ENCODE peak calls at places on chromosomes 12 and 14, in nine cellular contexts. B is neural progenitor cell, Q is A549, H is left ventricle myocardium inferior, X is PC-9, Y is cardiac muscle cell, O is lower lobe of right lung, P is endodermal cell, M is pancreas. W is an unnamed sample.

GRCh38 chr12:116210131-116210530 is 67.4 kb downstream of the MED13L start:
- DNase-seq in Q (no peak), Y (no peak), P (no peak), X (no peak), H (no peak), B (no peak), O (no peak), M (no peak), W (no peak)

GRCh38 chr12:66984962-66985361 is 284.2 kb upstream of the CAND1 start:
- DNase-seq in P (no peak), B (no peak), X (peak), O (no peak), H (no peak), Y (no peak), Q (no peak), M (peak), W (no peak)

GRCh38 chr14:73829526-73830431 is 21.9 kb upstream of the PTGR2 start:
- DNase-seq in B (no peak), Y (no peak), M (no peak), O (no peak), Q (peak), H (no peak), X (peak), P (no peak), W (peak)

GRCh38 chr14:23729720-23730387 is 93.7 kb downstream of the DHRS2 start:
- DNase-seq in P (peak), O (no peak), M (no peak), Y (no peak), Q (peak), B (no peak), H (no peak), X (no peak), W (no peak)

GRCh38 chr12:85155791-85156190 is 119.6 kb downstream of the LRRIQ1 start:
- DNase-seq in M (no peak), B (peak), X (no peak), H (no peak), Y (peak), P (no peak), Q (peak), O (no peak), W (peak)

GRCh38 chr12:203462-204260 is 10.3 kb downstream of the SLC6A12 start:
- DNase-seq in H (peak), Q (peak), P (peak), O (no peak), B (peak), X (no peak), Y (peak), M (no peak), W (no peak)

GRCh38 chr12:116352315-116352835 is 74.9 kb upstream of the MED13L start:
- DNase-seq in Q (no peak), Y (no peak), P (no peak), B (no peak), O (no peak), X (no peak), M (no peak), H (no peak), W (no peak)

GRCh38 chr14:89162586-89162985 is 254.4 kb downstream of the FOXN3 start:
- DNase-seq in O (no peak), P (no peak), Y (no peak), M (no peak), H (no peak), X (no peak), B (no peak), Q (no peak), W (no peak)

GRCh38 chr14:63659726-63660125 is 18.1 kb upstream of the WDR89 start:
- DNase-seq in P (no peak), B (no peak), O (no peak), M (no peak), Q (no peak), Y (no peak), H (no peak), X (no peak), W (no peak)

GRCh38 chr14:59890676-59891075 is 20.1 kb upstream of the RTN1 start:
- DNase-seq in H (no peak), P (no peak), B (no peak), Q (no peak), X (no peak), M (no peak), Y (no peak), O (no peak), W (no peak)

GRCh38 chr12:26830783-26831601 is 2.0 kb downstream of the ITPR2 start:
- DNase-seq in O (no peak), B (no peak), Q (no peak), X (no peak), H (no peak), Y (no peak), M (no peak), P (peak), W (no peak)

GRCh38 chr12:70576341-70577282 is 60.6 kb downstream of the PTPRB start:
- DNase-seq in Q (peak), X (peak), Y (peak), B (peak), O (no peak), H (no peak), M (no peak), P (no peak), W (peak)

GRCh38 chr12:92605621-92606170 is 97.1 kb upstream of the PLEKHG7 start:
- DNase-seq in O (no peak), P (no peak), M (no peak), Q (no peak), H (no peak), X (no peak), B (no peak), Y (no peak), W (no peak)

GRCh38 chr14:39265032-39265431 is 31.3 kb downstream of the MIA2 start:
- DNase-seq in B (no peak), H (no peak), Y (peak), M (no peak), X (peak), P (no peak), O (no peak), Q (peak), W (peak)

GRCh38 chr14:81684696-81685095 is 151.0 kb upstream of the SEL1L start:
- DNase-seq in X (no peak), O (no peak), Q (no peak), B (no peak), M (no peak), H (no peak), Y (no peak), P (no peak), W (no peak)

GRCh38 chr12:88299567-88300101 is 157.5 kb downstream of the TMTC3 start:
- DNase-seq in P (no peak), Y (no peak), M (no peak), H (no peak), B (no peak), Q (peak), X (peak), O (no peak), W (peak)

GRCh38 chr14:99519931-99520421 is 38.8 kb downstream of the CCNK start:
- DNase-seq in H (no peak), Y (no peak), B (no peak), O (peak), M (peak), Q (no peak), P (peak), X (no peak), W (no peak)

GRCh38 chr14:78674820-78675219 is 504.6 kb downstream of the NRXN3 start:
- DNase-seq in M (no peak), O (no peak), Q (no peak), Y (no peak), H (no peak), B (no peak), X (no peak), P (no peak), W (no peak)

GRCh38 chr14:104104006-104104901 is 18.8 kb downstream of the ASPG start:
- DNase-seq in H (peak), B (no peak), Q (no peak), Y (no peak), P (peak), X (no peak), O (peak), M (peak), W (no peak)

GRCh38 chr14:89349196-89350008 is 67.6 kb downstream of the FOXN3 start:
- DNase-seq in P (peak), Q (peak), M (peak), X (no peak), B (peak), Y (no peak), O (no peak), H (no peak), W (no peak)

GRCh38 chr14:22391908-22392307 is 197.1 kb downstream of the DAD1 start:
- DNase-seq in H (peak), B (peak), O (peak), Q (peak), M (peak), X (peak), Y (peak), P (peak), W (peak)

GRCh38 chr14:28468191-28469151 is 298.1 kb upstream of the FOXG1 start:
- DNase-seq in Q (peak), H (no peak), P (peak), X (no peak), Y (peak), B (peak), M (no peak), O (no peak), W (no peak)

GRCh38 chr12:100656141-100656540 is 82.7 kb downstream of the GAS2L3 start:
- DNase-seq in P (no peak), X (no peak), Q (no peak), B (no peak), Y (no peak), H (no peak), O (no peak), M (no peak), W (no peak)

GRCh38 chr14:56949828-56950227 is 139.5 kb upstream of the OTX2 start:
- DNase-seq in H (no peak), O (no peak), P (no peak), Y (no peak), Q (peak), B (no peak), X (no peak), M (no peak), W (no peak)

GRCh38 chr12:2794261-2794735 is 472 bp upstream of the FKBP4 start:
- DNase-seq in P (no peak), M (no peak), Y (no peak), H (no peak), B (no peak), O (peak), Q (no peak), X (no peak), W (peak)
- H3K4me3 ChIP-seq in P (peak), M (peak), Y (peak), H (peak), B (peak), O (peak), Q (peak), X (peak), W (peak)

GRCh38 chr12:121918679-121919038 is 267 bp downstream of the CFAP251 start:
- DNase-seq in X (no peak), H (no peak), Y (no peak), M (no peak), B (peak), O (no peak), P (no peak), Q (no peak), W (no peak)

GRCh38 chr12:121916719-121917118 is 1.7 kb upstream of the CFAP251 start:
- DNase-seq in M (no peak), Q (peak), Y (no peak), X (no peak), O (no peak), P (peak), B (peak), H (no peak), W (no peak)

GRCh38 chr12:121915841-121916321 is 2.5 kb upstream of the CFAP251 start:
- DNase-seq in H (no peak), O (no peak), P (no peak), Q (no peak), B (peak), X (no peak), M (no peak), Y (no peak), W (no peak)

GRCh38 chr12:121921106-121921505 is 2.7 kb downstream of the CFAP251 start:
- DNase-seq in Y (no peak), M (no peak), O (no peak), B (no peak), X (no peak), Q (no peak), P (no peak), H (no peak), W (no peak)

DNA sequence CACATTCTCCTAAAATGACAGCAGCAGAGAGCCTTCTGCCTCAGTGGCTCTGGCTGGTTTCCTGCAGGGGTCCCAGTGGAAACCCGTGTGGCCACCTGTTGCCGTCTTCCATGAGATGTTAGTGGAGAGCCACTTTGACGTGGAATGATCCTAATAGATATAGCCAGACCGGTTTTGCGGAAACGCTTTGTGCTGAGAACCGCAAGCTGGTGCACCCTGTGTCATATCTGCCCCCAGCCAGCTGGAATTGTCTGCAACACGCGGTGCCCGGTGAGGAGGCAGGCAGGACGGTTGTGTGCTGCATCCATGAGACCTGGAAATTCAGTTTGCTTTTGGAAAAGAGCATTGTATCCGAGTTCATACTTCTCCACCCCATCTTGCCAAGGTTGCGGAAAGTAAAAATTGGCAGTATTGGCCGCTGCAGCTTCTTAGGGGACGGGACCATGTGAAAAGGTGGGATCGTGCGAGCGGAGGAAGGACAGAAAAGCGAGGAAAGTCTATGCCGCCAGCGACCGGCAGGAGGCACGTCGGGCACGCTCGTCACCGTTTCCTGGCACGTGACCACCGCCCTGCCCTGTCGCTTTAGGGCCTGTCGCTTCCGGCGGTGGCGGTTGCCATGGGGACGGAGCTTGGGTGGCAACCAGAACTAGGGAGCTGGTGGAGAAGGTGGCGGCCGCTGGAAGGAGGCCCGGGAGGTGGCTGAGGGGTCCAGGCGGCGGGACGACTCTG is at the start of gene CFAP251:
- DNase-seq in X (no peak), Q (no peak), M (peak), B (peak), H (peak), O (peak), Y (peak), P (peak), W (peak)
- H3K27ac ChIP-seq in X (no peak), Q (no peak), M (peak), B (no peak), H (peak), O (peak), Y (no peak), P (no peak), W (peak)

GRCh38 chr12:64801381-64801780 is 23.1 kb upstream of the TBC1D30 start:
- DNase-seq in M (no peak), X (no peak), P (no peak), B (peak), O (no peak), Y (no peak), H (no peak), Q (peak), W (no peak)
- TF ChIP-seq CTCF in M (no peak), X (peak), P (peak), B (peak), O (no peak), Y (peak), H (no peak), Q (peak), W (peak)

GRCh38 chr14:25049127-25049558 is 804 bp downstream of the STXBP6 start:
- DNase-seq in P (peak), Q (no peak), Y (no peak), B (no peak), O (no peak), X (no peak), H (no peak), M (peak), W (no peak)

GRCh38 chr14:25050494-25051170 is 685 bp upstream of the STXBP6 start:
- DNase-seq in H (no peak), X (no peak), Y (peak), O (no peak), M (no peak), Q (no peak), P (no peak), B (peak), W (peak)

GRCh38 chr14:25052385-25052784 is 2.4 kb upstream of the STXBP6 start:
- DNase-seq in O (no peak), B (no peak), X (no peak), P (no peak), M (no peak), Q (no peak), H (no peak), Y (no peak), W (no peak)

GRCh38 chr14:25048170-25049126 is 1.5 kb downstream of the STXBP6 start:
- DNase-seq in B (no peak), O (no peak), H (peak), Y (no peak), X (peak), M (peak), Q (no peak), P (peak), W (no peak)

GRCh38 chr14:25049559-25050493 is at the start of gene STXBP6:
- DNase-seq in X (no peak), P (peak), B (peak), Q (peak), Y (peak), O (peak), M (peak), H (peak), W (no peak)
- H3K4me3 ChIP-seq in X (peak), P (peak), B (peak), Q (peak), Y (peak), O (peak), M (peak), H (peak), W (peak)

W was measured in brain microvascular endothelial cell.